ENCODE peak calls at places on chromosomes 7 and 10, in ten cellular contexts. One of them, this sample, is unnamed.

GRCh38 chr10:124717911-124718734 is 26.1 kb downstream of the FAM53B start:
- DNase-seq in AG04450: no peak
- DNase-seq in ovary: no peak
- DNase-seq in OCI-LY7: no peak
- DNase-seq in NB4: peak
- DNase-seq in HFF-Myc: no peak
- DNase-seq in GM20000: peak
- DNase-seq in bronchial epithelial cell: peak
- DNase-seq in B cell: peak
- DNase-seq in astrocyte of the spinal cord: no peak
- DNase-seq in this sample: peak

GRCh38 chr7:135167360-135167759 is 3.1 kb downstream of the CYREN start:
- DNase-seq in AG04450: no peak
- DNase-seq in ovary: no peak
- DNase-seq in OCI-LY7: no peak
- DNase-seq in NB4: no peak
- DNase-seq in HFF-Myc: no peak
- DNase-seq in GM20000: no peak
- DNase-seq in bronchial epithelial cell: no peak
- DNase-seq in B cell: no peak
- DNase-seq in astrocyte of the spinal cord: no peak
- DNase-seq in this sample: peak

GRCh38 chr10:4343798-4344370 is 482.1 kb upstream of the AKR1E2 start:
- DNase-seq in AG04450: no peak
- DNase-seq in ovary: no peak
- DNase-seq in OCI-LY7: no peak
- DNase-seq in NB4: no peak
- DNase-seq in HFF-Myc: no peak
- DNase-seq in GM20000: no peak
- DNase-seq in bronchial epithelial cell: no peak
- DNase-seq in B cell: no peak
- DNase-seq in astrocyte of the spinal cord: peak
- DNase-seq in this sample: no peak

GRCh38 chr7:152986369-152986768 is 226.8 kb downstream of the ACTR3B start:
- DNase-seq in AG04450: no peak
- DNase-seq in ovary: no peak
- DNase-seq in OCI-LY7: no peak
- DNase-seq in NB4: no peak
- DNase-seq in HFF-Myc: no peak
- DNase-seq in GM20000: no peak
- DNase-seq in bronchial epithelial cell: no peak
- DNase-seq in B cell: no peak
- DNase-seq in astrocyte of the spinal cord: no peak
- DNase-seq in this sample: no peak

GRCh38 chr7:3241686-3242258 is 59.3 kb upstream of the SDK1 start:
- DNase-seq in AG04450: no peak
- DNase-seq in ovary: no peak
- DNase-seq in OCI-LY7: no peak
- DNase-seq in NB4: no peak
- DNase-seq in HFF-Myc: no peak
- DNase-seq in GM20000: no peak
- DNase-seq in bronchial epithelial cell: no peak
- DNase-seq in B cell: no peak
- DNase-seq in astrocyte of the spinal cord: no peak
- DNase-seq in this sample: no peak

GRCh38 chr7:142954680-142955268 is 7.4 kb downstream of the KEL start:
- DNase-seq in AG04450: no peak
- DNase-seq in ovary: no peak
- DNase-seq in OCI-LY7: peak
- DNase-seq in NB4: peak
- DNase-seq in HFF-Myc: no peak
- DNase-seq in GM20000: no peak
- DNase-seq in bronchial epithelial cell: no peak
- DNase-seq in B cell: no peak
- DNase-seq in astrocyte of the spinal cord: no peak
- DNase-seq in this sample: no peak

GRCh38 chr7:81235896-81236479 is 317.1 kb upstream of the SEMA3C start:
- DNase-seq in AG04450: no peak
- DNase-seq in ovary: no peak
- DNase-seq in OCI-LY7: no peak
- DNase-seq in NB4: no peak
- DNase-seq in HFF-Myc: no peak
- DNase-seq in GM20000: no peak
- DNase-seq in bronchial epithelial cell: no peak
- DNase-seq in B cell: no peak
- DNase-seq in astrocyte of the spinal cord: no peak
- DNase-seq in this sample: no peak

GRCh38 chr7:102875700-102876192 is 37.1 kb upstream of the LRRC17 start:
- DNase-seq in AG04450: peak
- DNase-seq in ovary: no peak
- DNase-seq in OCI-LY7: no peak
- DNase-seq in NB4: peak
- DNase-seq in HFF-Myc: peak
- DNase-seq in GM20000: no peak
- DNase-seq in bronchial epithelial cell: peak
- DNase-seq in B cell: no peak
- DNase-seq in astrocyte of the spinal cord: peak
- DNase-seq in this sample: no peak

GRCh38 chr10:20971901-20972300 is 74.8 kb upstream of the NEBL start:
- DNase-seq in AG04450: no peak
- DNase-seq in ovary: no peak
- DNase-seq in OCI-LY7: no peak
- DNase-seq in NB4: no peak
- DNase-seq in HFF-Myc: no peak
- DNase-seq in GM20000: no peak
- DNase-seq in bronchial epithelial cell: peak
- DNase-seq in B cell: no peak
- DNase-seq in astrocyte of the spinal cord: no peak
- DNase-seq in this sample: no peak

GRCh38 chr10:6174201-6174874 is 28.4 kb upstream of the PFKFB3 start:
- DNase-seq in AG04450: no peak
- DNase-seq in ovary: no peak
- DNase-seq in OCI-LY7: no peak
- DNase-seq in NB4: no peak
- DNase-seq in HFF-Myc: no peak
- DNase-seq in GM20000: no peak
- DNase-seq in bronchial epithelial cell: no peak
- DNase-seq in B cell: no peak
- DNase-seq in astrocyte of the spinal cord: no peak
- DNase-seq in this sample: no peak

GRCh38 chr7:154699421-154699820 is 303.5 kb downstream of the PAXIP1 start:
- DNase-seq in AG04450: no peak
- DNase-seq in ovary: no peak
- DNase-seq in OCI-LY7: no peak
- DNase-seq in NB4: peak
- DNase-seq in HFF-Myc: no peak
- DNase-seq in GM20000: no peak
- DNase-seq in bronchial epithelial cell: no peak
- DNase-seq in B cell: no peak
- DNase-seq in astrocyte of the spinal cord: no peak
- DNase-seq in this sample: no peak

GRCh38 chr10:132331259-132331955 is 586 bp upstream of the LRRC27 start:
- DNase-seq in AG04450: no peak
- DNase-seq in ovary: no peak
- DNase-seq in OCI-LY7: no peak
- DNase-seq in NB4: peak
- DNase-seq in HFF-Myc: no peak
- DNase-seq in GM20000: no peak
- DNase-seq in bronchial epithelial cell: no peak
- DNase-seq in B cell: peak
- DNase-seq in astrocyte of the spinal cord: no peak
- DNase-seq in this sample: no peak

GRCh38 chr10:114103286-114103685 is 59.6 kb downstream of the ADRB1 start:
- DNase-seq in AG04450: peak
- DNase-seq in ovary: no peak
- DNase-seq in OCI-LY7: peak
- DNase-seq in NB4: peak
- DNase-seq in HFF-Myc: peak
- DNase-seq in GM20000: peak
- DNase-seq in bronchial epithelial cell: peak
- DNase-seq in B cell: peak
- DNase-seq in astrocyte of the spinal cord: peak
- DNase-seq in this sample: peak

GRCh38 chr10:29948971-29949370 is 110.4 kb downstream of the JCAD start:
- DNase-seq in AG04450: no peak
- DNase-seq in ovary: no peak
- DNase-seq in OCI-LY7: no peak
- DNase-seq in NB4: no peak
- DNase-seq in HFF-Myc: no peak
- DNase-seq in GM20000: no peak
- DNase-seq in bronchial epithelial cell: peak
- DNase-seq in B cell: no peak
- DNase-seq in astrocyte of the spinal cord: no peak
- DNase-seq in this sample: no peak

GRCh38 chr7:89334785-89335184 is 539.2 kb upstream of the TEX47 start:
- DNase-seq in AG04450: no peak
- DNase-seq in ovary: no peak
- DNase-seq in OCI-LY7: no peak
- DNase-seq in NB4: peak
- DNase-seq in HFF-Myc: no peak
- DNase-seq in GM20000: peak
- DNase-seq in bronchial epithelial cell: no peak
- DNase-seq in B cell: no peak
- DNase-seq in astrocyte of the spinal cord: no peak
- DNase-seq in this sample: no peak
- TF ChIP-seq CTCF in AG04450: no peak
- TF ChIP-seq CTCF in ovary: no peak
- TF ChIP-seq CTCF in OCI-LY7: no peak
- TF ChIP-seq CTCF in NB4: peak
- TF ChIP-seq CTCF in HFF-Myc: no peak
- TF ChIP-seq CTCF in GM20000: no peak
- TF ChIP-seq CTCF in bronchial epithelial cell: no peak
- TF ChIP-seq CTCF in B cell: no peak
- TF ChIP-seq CTCF in astrocyte of the spinal cord: no peak
- TF ChIP-seq CTCF in this sample: no peak

GRCh38 chr10:79143879-79144278 is 75.1 kb downstream of the ZMIZ1 start:
- DNase-seq in AG04450: no peak
- DNase-seq in ovary: no peak
- DNase-seq in OCI-LY7: no peak
- DNase-seq in NB4: no peak
- DNase-seq in HFF-Myc: no peak
- DNase-seq in GM20000: no peak
- DNase-seq in bronchial epithelial cell: no peak
- DNase-seq in B cell: no peak
- DNase-seq in astrocyte of the spinal cord: no peak
- DNase-seq in this sample: no peak

GRCh38 chr10:79142064-79142491 is 73.3 kb downstream of the ZMIZ1 start:
- DNase-seq in AG04450: no peak
- DNase-seq in ovary: peak
- DNase-seq in OCI-LY7: no peak
- DNase-seq in NB4: peak
- DNase-seq in HFF-Myc: no peak
- DNase-seq in GM20000: no peak
- DNase-seq in bronchial epithelial cell: no peak
- DNase-seq in B cell: no peak
- DNase-seq in astrocyte of the spinal cord: peak
- DNase-seq in this sample: no peak

GRCh38 chr10:79140906-79141305 is 72.1 kb downstream of the ZMIZ1 start:
- DNase-seq in AG04450: no peak
- DNase-seq in ovary: no peak
- DNase-seq in OCI-LY7: no peak
- DNase-seq in NB4: no peak
- DNase-seq in HFF-Myc: no peak
- DNase-seq in GM20000: no peak
- DNase-seq in bronchial epithelial cell: no peak
- DNase-seq in B cell: no peak
- DNase-seq in astrocyte of the spinal cord: no peak
- DNase-seq in this sample: no peak

GRCh38 chr10:79144341-79145173 is 75.8 kb downstream of the ZMIZ1 start:
- DNase-seq in AG04450: no peak
- DNase-seq in ovary: peak
- DNase-seq in OCI-LY7: no peak
- DNase-seq in NB4: no peak
- DNase-seq in HFF-Myc: no peak
- DNase-seq in GM20000: no peak
- DNase-seq in bronchial epithelial cell: no peak
- DNase-seq in B cell: no peak
- DNase-seq in astrocyte of the spinal cord: peak
- DNase-seq in this sample: no peak

GRCh38 chr10:79142522-79143309 is 74.0 kb downstream of the ZMIZ1 start:
- DNase-seq in AG04450: no peak
- DNase-seq in ovary: peak
- DNase-seq in OCI-LY7: no peak
- DNase-seq in NB4: peak
- DNase-seq in HFF-Myc: no peak
- DNase-seq in GM20000: no peak
- DNase-seq in bronchial epithelial cell: no peak
- DNase-seq in B cell: no peak
- DNase-seq in astrocyte of the spinal cord: no peak
- DNase-seq in this sample: no peak
- TF ChIP-seq CTCF in AG04450: no peak
- TF ChIP-seq CTCF in ovary: no peak
- TF ChIP-seq CTCF in OCI-LY7: peak
- TF ChIP-seq CTCF in NB4: peak
- TF ChIP-seq CTCF in HFF-Myc: no peak
- TF ChIP-seq CTCF in GM20000: no peak
- TF ChIP-seq CTCF in bronchial epithelial cell: no peak
- TF ChIP-seq CTCF in B cell: no peak
- TF ChIP-seq CTCF in astrocyte of the spinal cord: peak
- TF ChIP-seq CTCF in this sample: no peak

DNA sequence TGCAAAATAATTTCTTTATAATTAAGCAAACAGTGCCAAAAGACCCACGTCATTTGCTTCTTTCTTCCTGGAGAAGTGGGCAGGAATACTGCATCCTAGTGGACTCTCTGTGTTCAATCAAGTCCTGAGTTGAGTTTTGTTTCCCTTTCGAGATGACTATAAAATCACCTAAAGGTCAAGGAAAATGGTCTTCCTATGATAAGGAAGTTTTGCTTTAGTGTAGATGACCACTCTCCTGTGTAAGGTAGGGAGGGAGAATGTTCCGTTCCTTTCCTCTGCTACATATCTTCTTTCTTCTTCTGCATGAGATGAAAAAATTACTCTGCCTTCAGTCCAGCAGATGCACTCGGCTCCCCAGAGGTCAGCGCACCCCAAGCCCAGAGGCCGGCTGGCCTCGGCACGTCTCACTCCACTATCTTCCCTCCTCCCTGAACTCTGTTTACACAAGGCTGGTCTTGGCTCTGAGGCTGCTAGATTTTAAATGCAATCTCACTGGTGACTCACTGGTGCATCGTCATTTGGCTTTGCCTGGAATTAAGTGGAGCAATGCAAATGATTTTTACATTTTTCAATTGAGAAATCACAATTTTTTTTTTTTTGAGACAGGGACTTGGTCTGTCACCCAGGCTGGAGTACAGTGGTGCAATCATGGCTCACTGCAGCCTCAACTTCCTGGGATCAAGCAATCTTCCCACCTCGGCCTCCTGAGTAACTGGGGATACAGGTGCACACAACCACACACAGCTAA is 18.6 kb upstream of the VDAC2 start:
- DNase-seq in AG04450: peak
- DNase-seq in ovary: peak
- DNase-seq in OCI-LY7: no peak
- DNase-seq in NB4: peak
- DNase-seq in HFF-Myc: peak
- DNase-seq in GM20000: no peak
- DNase-seq in bronchial epithelial cell: peak
- DNase-seq in B cell: no peak
- DNase-seq in astrocyte of the spinal cord: peak
- DNase-seq in this sample: no peak
- TF ChIP-seq CTCF in AG04450: peak
- TF ChIP-seq CTCF in ovary: no peak
- TF ChIP-seq CTCF in OCI-LY7: no peak
- TF ChIP-seq CTCF in NB4: no peak
- TF ChIP-seq CTCF in HFF-Myc: no peak
- TF ChIP-seq CTCF in GM20000: no peak
- TF ChIP-seq CTCF in bronchial epithelial cell: peak
- TF ChIP-seq CTCF in B cell: no peak
- TF ChIP-seq CTCF in astrocyte of the spinal cord: peak
- TF ChIP-seq CTCF in this sample: no peak

GRCh38 chr7:136874393-136875032 is 6.1 kb downstream of the CHRM2 start:
- DNase-seq in AG04450: no peak
- DNase-seq in ovary: no peak
- DNase-seq in OCI-LY7: peak
- DNase-seq in NB4: peak
- DNase-seq in HFF-Myc: peak
- DNase-seq in GM20000: no peak
- DNase-seq in bronchial epithelial cell: peak
- DNase-seq in B cell: no peak
- DNase-seq in astrocyte of the spinal cord: peak
- DNase-seq in this sample: no peak
- TF ChIP-seq CTCF in AG04450: peak
- TF ChIP-seq CTCF in ovary: no peak
- TF ChIP-seq CTCF in OCI-LY7: peak
- TF ChIP-seq CTCF in NB4: peak
- TF ChIP-seq CTCF in HFF-Myc: peak
- TF ChIP-seq CTCF in GM20000: no peak
- TF ChIP-seq CTCF in bronchial epithelial cell: peak
- TF ChIP-seq CTCF in B cell: no peak
- TF ChIP-seq CTCF in astrocyte of the spinal cord: peak
- TF ChIP-seq CTCF in this sample: no peak